ENCODE peak calls at places on chromosomes 4 and X, in seven cellular contexts. S is endothelial cell of umbilical vein; B is effector CD8-positive, alpha-beta T cell; Z is Calu3; C is CD8-positive, alpha-beta T cell; G is esophagus muscularis mucosa; Q is NCI-H1105 treated with DMSO at 0.1 percent for 48 hours. J is an unnamed sample.
A peak's percentile ranks its signal among the peaks of the same experiment; 100 is the strongest.

GRCh38 chr4:80921441-80921840 is 109.1 kb upstream of the BMP3 start:
- DNase-seq in S (no peak), B (no peak), Z (no peak), C (no peak), G (no peak), Q (no peak), J (no peak)

GRCh38 chr4:152537881-152538280 is 2.0 kb upstream of the FBXW7 start:
- DNase-seq in S (no peak), B (no peak), Z (no peak), C (no peak), G (no peak), Q (no peak), J (no peak)

GRCh38 chr4:107276052-107276451 is 239.9 kb upstream of the DKK2 start:
- DNase-seq in S (no peak), B (no peak), Z (no peak), C (no peak), G (no peak), Q (no peak), J (no peak)

GRCh38 chr4:17232575-17233253 is 279.2 kb downstream of the QDPR start:
- DNase-seq in S (peak; percentile 39), B (no peak), Z (no peak), C (no peak), G (no peak), Q (no peak), J (no peak)

GRCh38 chrX:45172890-45173289 is 27.8 kb downstream of the DIPK2B start:
- DNase-seq in S (no peak), B (no peak), Z (peak; percentile 40), C (no peak), G (no peak), Q (no peak), J (peak; percentile 26)

GRCh38 chr4:18071894-18072293 is 50.3 kb upstream of the LCORL start:
- DNase-seq in S (no peak), B (no peak), Z (no peak), C (no peak), G (no peak), Q (no peak), J (no peak)

GRCh38 chr4:160372390-160372789 is 1269.5 kb downstream of the RAPGEF2 start:
- DNase-seq in S (no peak), B (no peak), Z (no peak), C (no peak), G (no peak), Q (no peak), J (no peak)

GRCh38 chrX:71815906-71816156 is 52.7 kb downstream of the CXorf49B start:
- DNase-seq in S (no peak), B (no peak), Z (no peak), C (no peak), G (no peak), Q (no peak), J (no peak)

GRCh38 chr4:26048962-26049361 is 134.9 kb downstream of the SMIM20 start:
- DNase-seq in S (no peak), B (no peak), Z (no peak), C (no peak), G (no peak), Q (no peak), J (no peak)

GRCh38 chrX:17000751-17001150 is 54.3 kb downstream of the REPS2 start:
- DNase-seq in S (no peak), B (no peak), Z (no peak), C (no peak), G (no peak), Q (no peak), J (no peak)

GRCh38 chr4:66688674-66689073 is 856.6 kb downstream of the CENPC start:
- DNase-seq in S (peak; percentile 29), B (no peak), Z (no peak), C (no peak), G (no peak), Q (peak; percentile 46), J (peak; percentile 23)

GRCh38 chrX:41384041-41384705 is 50.2 kb downstream of the DDX3X start:
- DNase-seq in S (no peak), B (no peak), Z (peak; percentile 82), C (peak; percentile 11), G (no peak), Q (no peak), J (no peak)

GRCh38 chrX:136747003-136747986 is 33.4 kb downstream of the ARHGEF6 start:
- DNase-seq in S (no peak), B (no peak), Z (no peak), C (no peak), G (no peak), Q (no peak), J (no peak)

GRCh38 chr4:98741952-98742351 is 83.5 kb upstream of the TSPAN5 start:
- DNase-seq in S (no peak), B (no peak), Z (no peak), C (no peak), G (no peak), Q (no peak), J (no peak)

GRCh38 chrX:125405339-125405738 is 85.7 kb downstream of the TEX13C start:
- DNase-seq in S (no peak), B (no peak), Z (no peak), C (no peak), G (no peak), Q (no peak), J (no peak)

GRCh38 chr4:24219171-24219570 is 329.3 kb upstream of the PPARGC1A start:
- DNase-seq in S (no peak), B (no peak), Z (peak; percentile 2), C (no peak), G (no peak), Q (no peak), J (no peak)

GRCh38 chr4:123018391-123018755 is 96.0 kb upstream of the NUDT6 start:
- DNase-seq in S (peak; percentile 26), B (no peak), Z (no peak), C (no peak), G (no peak), Q (no peak), J (no peak)

GRCh38 chr4:158302076-158302866 is 92.0 kb downstream of the TMEM144 start:
- DNase-seq in S (peak; percentile 76), B (no peak), Z (no peak), C (no peak), G (no peak), Q (no peak), J (no peak)

GRCh38 chr4:173334891-173335754 is 965 bp upstream of the HMGB2 start:
- DNase-seq in S (peak; percentile 72), B (peak; percentile 16), Z (peak; percentile 80), C (peak; percentile 24), G (no peak), Q (peak; percentile 86), J (peak; percentile 89)

GRCh38 chr4:137623013-137623412 is 90.7 kb upstream of the PCDH18 start:
- DNase-seq in S (no peak), B (no peak), Z (no peak), C (no peak), G (no peak), Q (no peak), J (peak; percentile 17)

GRCh38 chr4:19577121-19577520 is 674.6 kb upstream of the SLIT2 start:
- DNase-seq in S (no peak), B (no peak), Z (no peak), C (no peak), G (no peak), Q (no peak), J (no peak)

GRCh38 chr4:175947117-175947722 is 118.4 kb upstream of the WDR17 start:
- DNase-seq in S (peak; percentile 54), B (no peak), Z (no peak), C (no peak), G (no peak), Q (peak; percentile 4), J (no peak)

GRCh38 chr4:57064811-57065711 is 45.1 kb downstream of the IGFBP7 start:
- DNase-seq in S (peak; percentile 87), B (no peak), Z (no peak), C (no peak), G (no peak), Q (no peak), J (no peak)

GRCh38 chr4:85955614-85956295 is 404.1 kb downstream of the MAPK10 start:
- DNase-seq in S (no peak), B (no peak), Z (no peak), C (no peak), G (no peak), Q (no peak), J (no peak)

GRCh38 chr4:4555916-4556315 is 14.1 kb upstream of the STX18 start:
- DNase-seq in S (no peak), B (no peak), Z (no peak), C (no peak), G (no peak), Q (no peak), J (peak; percentile 10)

GRCh38 chr4:8550691-8551090 is 29.5 kb upstream of the GPR78 start:
- DNase-seq in S (no peak), B (no peak), Z (no peak), C (no peak), G (no peak), Q (no peak), J (no peak)

GRCh38 chrX:1545776-1546408 is 8.9 kb upstream of the P2RY8 start:
- DNase-seq in S (no peak), B (no peak), Z (no peak), C (no peak), G (no peak), Q (no peak), J (no peak)

GRCh38 chr4:92129408-92129994 is 174.3 kb upstream of the GRID2 start:
- DNase-seq in S (no peak), B (no peak), Z (no peak), C (no peak), G (no peak), Q (no peak), J (no peak)

GRCh38 chrX:34631826-34632225 is 25.3 kb downstream of the TMEM47 start:
- DNase-seq in S (peak; percentile 69), B (no peak), Z (no peak), C (no peak), G (no peak), Q (no peak), J (no peak)

GRCh38 chr4:128427832-128428366 is 140.3 kb upstream of the PGRMC2 start:
- DNase-seq in S (peak; percentile 48), B (no peak), Z (peak; percentile 65), C (no peak), G (no peak), Q (no peak), J (peak; percentile 18)

GRCh38 chr4:8836664-8837171 is 34.9 kb downstream of the HMX1 start:
- DNase-seq in S (no peak), B (no peak), Z (no peak), C (no peak), G (no peak), Q (no peak), J (no peak)

GRCh38 chr4:89001647-89002518 is 55.1 kb downstream of the FAM13A start:
- DNase-seq in S (no peak), B (no peak), Z (no peak), C (no peak), G (no peak), Q (peak; percentile 91), J (no peak)

GRCh38 chr4:98518555-98519267 is 139.7 kb downstream of the TSPAN5 start:
- DNase-seq in S (no peak), B (no peak), Z (no peak), C (no peak), G (no peak), Q (no peak), J (no peak)

GRCh38 chr4:66704243-66704642 is 841.1 kb downstream of the CENPC start:
- DNase-seq in S (no peak), B (no peak), Z (no peak), C (no peak), G (no peak), Q (no peak), J (no peak)

GRCh38 chr4:53450773-53451172 is 73.3 kb downstream of the FIP1L1 start:
- DNase-seq in S (no peak), B (no peak), Z (no peak), C (no peak), G (no peak), Q (no peak), J (no peak)

GRCh38 chr4:180635276-180635675 is 1607.9 kb upstream of the TENM3 start:
- DNase-seq in S (no peak), B (no peak), Z (peak; percentile 6), C (no peak), G (no peak), Q (no peak), J (no peak)

GRCh38 chr4:28225005-28225404 is 1364.4 kb downstream of the STIM2 start:
- DNase-seq in S (peak; percentile 57), B (no peak), Z (no peak), C (no peak), G (no peak), Q (peak; percentile 2), J (no peak)

J was measured in HuH-7.